ENCODE peak calls at places on chromosome 18, in five cellular contexts. S is activated CD8-positive, alpha-beta memory T cell treated with anti-CD3 and anti-CD28 coated beads, Interleukin-2, amount 50 U/mL, for 4 hours; Q is AG10803; N is adrenal gland; E is A172. P is an unnamed sample.

GRCh38 chr18:14978962-14979535 is 231.1 kb downstream of the ANKRD30B start:
- DNase-seq in S (no peak), Q (peak), N (peak), E (peak), P (no peak)

GRCh38 chr18:58754544-58755068 is 83.3 kb downstream of the MALT1 start:
- DNase-seq in S (no peak), Q (no peak), N (peak), E (no peak), P (no peak)

GRCh38 chr18:22339913-22340312 is 77.8 kb downstream of the CTAGE1 start:
- DNase-seq in S (no peak), Q (no peak), N (no peak), E (no peak), P (no peak)

GRCh38 chr18:35604369-35604768 is 22.8 kb downstream of the GALNT1 start:
- DNase-seq in S (no peak), Q (no peak), N (no peak), E (no peak), P (no peak)

GRCh38 chr18:42760290-42760689 is 355.2 kb downstream of the RIT2 start:
- DNase-seq in S (no peak), Q (no peak), N (no peak), E (no peak), P (no peak)

GRCh38 chr18:74166397-74166796 is 18.1 kb downstream of the TIMM21 start:
- DNase-seq in S (no peak), Q (no peak), N (no peak), E (no peak), P (no peak)

GRCh38 chr18:12679183-12679786 is 21.4 kb upstream of the SPIRE1 start:
- DNase-seq in S (no peak), Q (peak), N (peak), E (peak), P (no peak)

GRCh38 chr18:41887100-41887499 is 67.9 kb upstream of the PIK3C3 start:
- DNase-seq in S (no peak), Q (peak), N (no peak), E (no peak), P (no peak)

GRCh38 chr18:62531931-62532330 is 9.1 kb downstream of the ZCCHC2 start:
- DNase-seq in S (no peak), Q (no peak), N (no peak), E (no peak), P (no peak)

GRCh38 chr18:36608107-36608506 is 220.7 kb downstream of the TPGS2 start:
- DNase-seq in S (no peak), Q (no peak), N (peak), E (no peak), P (no peak)

P was measured in activated T-cell treated with anti-CD3 and anti-CD28 coated beads, Interleukin-2, amount 50 U/mL, for 1 hour.